ENCODE peak calls at places on chromosomes 7 and 10, in six cellular contexts. W is CD4-positive, alpha-beta T cell; G is ovary; F is adrenal gland; T is A549; H is RWPE1. O is an unnamed sample.

GRCh38 chr10:118557946-118558345 is 37.5 kb downstream of the PRLHR start:
- DNase-seq in W (no peak), F (no peak), T (no peak), H (no peak), G (no peak), O (no peak)

GRCh38 chr10:4283841-4284610 is 499.0 kb upstream of the KLF6 start:
- DNase-seq in G (peak), W (no peak), H (no peak), F (peak), T (no peak), O (no peak)

GRCh38 chr10:33234779-33235178 is 99.7 kb downstream of the NRP1 start:
- DNase-seq in G (no peak), W (no peak), F (peak), T (no peak), H (no peak), O (no peak)

GRCh38 chr7:156475666-156476065 is 164.9 kb upstream of the RNF32 start:
- DNase-seq in W (no peak), T (peak), G (no peak), H (peak), F (peak), O (no peak)

GRCh38 chr10:92405006-92405924 is 114.3 kb downstream of the MARCHF5 start:
- DNase-seq in G (no peak), W (no peak), H (no peak), F (no peak), T (no peak), O (no peak)

GRCh38 chr10:122171270-122171669 is 99.8 kb upstream of the BTBD16 start:
- DNase-seq in F (no peak), T (no peak), H (no peak), G (no peak), W (no peak), O (no peak)

GRCh38 chr7:5419523-5420107 is 4.0 kb downstream of the TNRC18 start:
- DNase-seq in F (no peak), G (peak), T (no peak), W (no peak), H (no peak), O (no peak)

GRCh38 chr10:79378647-79379511 is 31.6 kb downstream of the PPIF start:
- DNase-seq in W (no peak), G (no peak), T (no peak), F (no peak), H (no peak), O (no peak)

GRCh38 chr10:84126785-84127167 is 12.5 kb upstream of the GHITM start:
- DNase-seq in G (no peak), W (no peak), F (no peak), T (no peak), H (no peak), O (no peak)

GRCh38 chr7:55109384-55110167 is 90.8 kb downstream of the EGFR start:
- DNase-seq in W (no peak), T (no peak), H (peak), G (no peak), F (no peak), O (peak)

DNA sequence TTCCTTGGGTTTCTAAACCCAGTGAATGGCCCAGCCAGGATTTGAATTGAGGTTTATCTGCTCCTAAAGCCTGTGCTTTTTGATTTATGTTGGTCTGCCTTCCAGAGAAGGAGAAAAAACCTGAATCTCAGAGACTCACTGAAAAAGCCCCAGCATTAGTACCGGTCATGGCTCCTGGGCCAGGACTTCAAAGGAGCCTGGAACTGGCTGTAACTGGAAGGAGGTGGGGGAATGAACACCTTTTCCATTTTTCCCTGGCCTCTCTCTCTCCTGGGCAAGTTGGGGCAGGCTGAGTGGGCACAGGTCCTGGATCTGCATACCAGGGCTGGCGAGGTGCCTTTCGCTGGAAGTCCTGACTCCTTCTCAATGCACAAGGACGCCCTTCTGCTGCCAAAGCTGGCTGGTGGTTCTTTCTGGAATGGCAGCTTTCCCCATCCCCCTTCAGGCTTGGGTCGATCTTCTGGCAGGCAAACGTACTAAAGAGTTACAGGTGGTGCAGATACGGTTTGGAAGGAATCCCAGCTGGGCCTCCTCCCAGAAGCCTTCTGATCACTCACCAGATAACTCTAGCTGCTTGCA is 268.2 kb downstream of the PTEN start:
- DNase-seq in W (no peak), G (no peak), H (peak), F (peak), T (no peak), O (peak)
- H3K27ac ChIP-seq in W (no peak), G (no peak), H (peak), F (no peak), T (no peak), O (peak)

GRCh38 chr10:61963669-61964058 is 62.2 kb downstream of the ARID5B start:
- DNase-seq in T (no peak), H (no peak), G (no peak), W (no peak), F (no peak), O (no peak)
- H3K27ac ChIP-seq in T (no peak), H (no peak), G (no peak), W (no peak), F (no peak), O (no peak)

GRCh38 chr10:22087365-22087738 is 83.8 kb upstream of the DNAJC1 start:
- DNase-seq in T (no peak), W (no peak), H (no peak), F (no peak), G (no peak), O (no peak)
- H3K27ac ChIP-seq in T (no peak), W (no peak), H (no peak), F (no peak), G (no peak), O (no peak)

DNA sequence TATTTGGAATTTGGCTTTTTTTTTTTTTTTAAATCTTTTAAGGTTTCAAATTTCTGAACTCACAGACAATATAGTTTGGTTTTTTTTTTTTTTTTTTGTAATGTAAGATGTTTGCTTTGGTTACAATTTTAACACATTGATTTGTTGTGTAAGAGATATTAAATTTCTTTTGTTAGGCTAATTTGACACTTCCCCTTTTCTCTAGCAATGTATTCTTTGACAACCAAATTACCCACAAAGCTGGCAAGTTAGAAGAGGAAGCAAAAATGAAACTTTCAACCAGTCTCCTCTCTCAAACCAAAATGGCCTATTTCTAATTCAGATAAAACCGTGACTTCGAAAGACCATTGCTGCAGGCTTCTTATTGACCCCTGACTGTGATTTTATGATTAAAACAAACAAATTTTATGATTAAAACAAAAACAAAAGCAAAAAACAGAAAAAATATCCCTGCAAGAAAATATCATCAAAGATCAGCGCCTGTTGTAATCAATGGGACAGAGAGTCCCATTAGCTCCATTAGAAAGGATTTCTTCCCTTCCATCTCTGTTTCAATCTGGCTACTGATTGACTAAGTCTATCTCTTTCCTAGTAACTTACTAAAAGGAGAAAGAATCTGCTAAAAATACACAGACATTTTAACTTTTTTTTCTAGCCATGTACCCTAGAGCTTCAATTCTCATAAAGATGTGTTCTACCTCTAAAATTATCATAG is 489.2 kb downstream of the MDFIC start:
- DNase-seq in T (no peak), F (no peak), G (no peak), H (no peak), W (no peak), O (no peak)
- H3K27ac ChIP-seq in T (no peak), F (no peak), G (no peak), H (no peak), W (no peak), O (no peak)

GRCh38 chr10:50595785-50596184 is 28.0 kb downstream of the SGMS1 start:
- DNase-seq in F (no peak), H (no peak), T (no peak), G (no peak), W (no peak), O (no peak)

GRCh38 chr10:50593523-50593922 is 30.2 kb downstream of the SGMS1 start:
- DNase-seq in T (no peak), G (no peak), W (no peak), F (no peak), H (no peak), O (no peak)

GRCh38 chr10:50596456-50596855 is 27.3 kb downstream of the SGMS1 start:
- DNase-seq in F (no peak), W (no peak), H (no peak), T (no peak), G (no peak), O (no peak)

GRCh38 chr10:50594012-50594411 is 29.7 kb downstream of the SGMS1 start:
- DNase-seq in G (no peak), F (peak), T (no peak), H (no peak), W (no peak), O (no peak)

DNA sequence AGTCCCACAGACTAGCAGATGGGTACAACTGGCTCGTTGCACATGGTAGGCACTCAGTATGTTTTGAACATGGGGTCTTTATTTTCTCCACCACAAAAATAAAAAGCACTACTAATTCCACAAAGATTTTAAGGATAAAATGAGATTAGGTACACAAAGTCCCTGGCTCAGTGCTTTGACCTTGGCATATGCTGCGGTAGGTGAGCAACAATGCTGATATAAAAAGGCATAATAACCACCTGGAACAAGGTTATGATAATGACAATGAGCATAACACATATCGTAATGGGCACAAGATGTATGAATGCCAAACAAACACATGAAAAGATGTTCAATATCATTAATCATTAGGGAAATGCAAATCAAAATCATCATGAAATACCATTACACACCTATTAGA is 26.9 kb downstream of the SGMS1 start:
- DNase-seq in G (no peak), H (no peak), T (no peak), F (no peak), W (no peak), O (no peak)
- H3K27ac ChIP-seq in G (no peak), H (no peak), T (no peak), F (no peak), W (no peak), O (no peak)

DNA sequence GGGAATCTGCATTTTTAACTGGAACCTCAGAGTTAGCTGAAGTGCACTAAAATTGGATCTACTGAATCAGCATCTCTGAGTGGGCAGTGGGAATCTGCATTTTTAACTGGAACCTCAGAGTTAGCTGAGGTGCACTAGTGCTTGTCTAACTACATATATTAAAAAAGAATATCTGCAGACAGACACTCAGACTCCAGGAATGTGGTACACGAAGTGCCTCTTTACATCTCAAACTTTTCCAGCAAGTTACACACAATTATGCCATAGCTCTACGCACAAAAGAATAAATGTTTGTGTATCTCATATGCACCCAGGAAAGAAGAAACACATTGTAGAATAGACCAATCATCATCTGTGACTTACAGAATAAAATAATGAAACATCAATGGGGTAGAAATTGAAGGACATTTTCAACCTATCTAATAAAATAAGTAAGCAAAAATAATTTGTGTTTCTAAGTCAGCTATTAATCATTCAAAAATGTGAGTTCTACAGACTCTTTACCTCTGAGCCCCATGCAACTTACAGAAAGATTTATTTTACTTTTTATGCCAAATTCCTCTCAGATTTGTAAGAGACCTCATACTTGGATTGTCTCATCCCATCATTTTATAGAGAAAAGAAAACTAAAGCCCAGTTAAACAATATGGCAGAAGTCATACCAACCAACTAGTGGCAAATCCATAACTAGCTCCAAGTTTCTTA is 28.3 kb downstream of the PPP1R3A start:
- DNase-seq in F (no peak), G (no peak), W (no peak), H (no peak), T (no peak), O (no peak)
- H3K27ac ChIP-seq in F (no peak), G (no peak), W (no peak), H (no peak), T (no peak), O (no peak)

GRCh38 chr7:99386584-99387238 is 12.2 kb downstream of the ARPC1B start:
- DNase-seq in F (no peak), H (no peak), G (no peak), T (no peak), W (peak), O (no peak)

GRCh38 chr7:99384523-99384922 is 10.0 kb downstream of the ARPC1B start:
- DNase-seq in H (no peak), F (no peak), G (no peak), W (no peak), T (no peak), O (no peak)

GRCh38 chr7:99383791-99384370 is 9.4 kb downstream of the ARPC1B start:
- DNase-seq in H (no peak), W (no peak), F (no peak), T (no peak), G (no peak), O (no peak)

GRCh38 chr7:99387912-99388311 is 13.4 kb downstream of the ARPC1B start:
- DNase-seq in G (no peak), F (no peak), T (no peak), H (no peak), W (no peak), O (no peak)

DNA sequence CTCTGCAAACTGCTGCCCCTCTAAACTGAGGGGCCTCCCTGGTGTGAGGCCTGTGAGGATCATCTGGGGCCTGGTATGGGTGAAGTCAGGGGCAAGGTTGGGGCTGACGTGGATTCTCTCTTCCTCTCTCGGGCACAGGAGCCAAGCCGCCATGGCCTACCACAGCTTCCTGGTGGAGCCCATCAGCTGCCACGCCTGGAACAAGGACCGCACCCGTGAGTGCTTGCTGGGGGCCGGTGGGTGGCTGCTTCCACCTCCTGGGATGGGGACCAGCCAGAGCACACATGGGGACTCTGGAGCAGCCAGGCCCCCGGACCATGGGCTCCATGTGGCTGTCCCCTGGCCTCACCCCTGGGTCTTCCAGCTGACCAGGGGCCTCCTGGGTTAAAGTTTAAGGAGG is 11.0 kb downstream of the ARPC1B start:
- DNase-seq in T (no peak), G (no peak), W (no peak), H (no peak), F (no peak), O (no peak)
- H3K27ac ChIP-seq in T (no peak), G (no peak), W (peak), H (peak), F (no peak), O (no peak)

DNA sequence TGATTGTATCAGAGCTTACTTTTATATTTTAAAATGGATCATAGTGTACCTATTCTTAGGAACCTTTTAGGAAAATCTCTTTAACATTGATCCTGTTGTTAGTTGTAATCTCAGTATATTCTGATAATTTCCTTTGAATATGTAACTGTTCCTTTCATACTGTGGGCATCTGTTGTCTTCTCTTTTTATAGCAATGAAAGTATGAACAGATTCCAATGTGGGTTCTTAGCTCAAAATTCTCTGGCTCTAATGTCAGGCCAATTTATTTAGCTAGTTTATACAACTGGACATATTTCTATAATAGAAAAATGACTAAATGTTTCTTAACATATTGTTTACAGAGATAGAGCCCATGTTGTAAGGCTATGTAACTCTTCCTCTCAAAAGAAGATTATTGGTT is 363.1 kb downstream of the AUTS2 start:
- DNase-seq in G (no peak), T (no peak), W (no peak), F (no peak), H (no peak), O (no peak)
- H3K27ac ChIP-seq in G (no peak), T (no peak), W (no peak), F (no peak), H (no peak), O (no peak)

DNA sequence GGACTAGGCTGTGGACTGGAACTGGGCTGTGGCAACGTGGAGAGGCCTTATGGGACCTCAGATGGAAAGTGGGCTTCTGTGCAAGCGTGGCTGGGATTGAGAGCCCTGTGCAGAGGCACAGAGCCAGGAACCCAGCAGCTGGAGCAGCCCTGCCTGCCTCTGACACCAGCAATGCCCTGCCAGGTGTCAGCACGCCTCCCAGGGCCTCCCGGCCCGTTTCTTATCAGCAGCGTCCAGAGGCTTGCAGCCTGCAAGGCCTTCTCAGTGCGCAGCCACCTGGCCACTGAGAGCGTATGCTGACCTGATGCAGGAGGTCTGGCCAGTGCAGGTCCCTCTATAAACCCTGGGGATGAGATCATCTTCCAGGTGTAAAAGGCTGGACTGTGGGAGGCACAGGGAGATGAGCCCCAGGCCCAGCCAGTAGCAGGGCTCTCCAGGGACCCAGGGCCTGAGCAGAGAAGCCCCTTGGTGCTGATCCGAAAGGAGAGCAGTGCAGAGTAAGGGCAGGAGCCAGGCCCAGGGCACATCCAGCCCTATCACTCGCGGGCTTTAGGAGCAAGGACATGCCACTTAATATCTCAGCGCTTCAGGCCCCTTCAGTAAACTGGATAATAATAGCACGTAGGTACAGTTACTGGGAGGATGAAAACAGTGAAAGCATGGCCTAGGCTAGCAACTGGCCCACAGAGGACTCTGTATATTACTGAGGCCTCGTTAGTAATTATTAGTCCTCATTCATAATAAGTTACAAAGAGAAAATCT is 38.8 kb upstream of the ANTXRL start:
- DNase-seq in G (no peak), F (no peak), H (no peak), T (no peak), W (no peak), O (no peak)
- H3K27ac ChIP-seq in G (no peak), F (no peak), H (no peak), T (no peak), W (no peak), O (no peak)

DNA sequence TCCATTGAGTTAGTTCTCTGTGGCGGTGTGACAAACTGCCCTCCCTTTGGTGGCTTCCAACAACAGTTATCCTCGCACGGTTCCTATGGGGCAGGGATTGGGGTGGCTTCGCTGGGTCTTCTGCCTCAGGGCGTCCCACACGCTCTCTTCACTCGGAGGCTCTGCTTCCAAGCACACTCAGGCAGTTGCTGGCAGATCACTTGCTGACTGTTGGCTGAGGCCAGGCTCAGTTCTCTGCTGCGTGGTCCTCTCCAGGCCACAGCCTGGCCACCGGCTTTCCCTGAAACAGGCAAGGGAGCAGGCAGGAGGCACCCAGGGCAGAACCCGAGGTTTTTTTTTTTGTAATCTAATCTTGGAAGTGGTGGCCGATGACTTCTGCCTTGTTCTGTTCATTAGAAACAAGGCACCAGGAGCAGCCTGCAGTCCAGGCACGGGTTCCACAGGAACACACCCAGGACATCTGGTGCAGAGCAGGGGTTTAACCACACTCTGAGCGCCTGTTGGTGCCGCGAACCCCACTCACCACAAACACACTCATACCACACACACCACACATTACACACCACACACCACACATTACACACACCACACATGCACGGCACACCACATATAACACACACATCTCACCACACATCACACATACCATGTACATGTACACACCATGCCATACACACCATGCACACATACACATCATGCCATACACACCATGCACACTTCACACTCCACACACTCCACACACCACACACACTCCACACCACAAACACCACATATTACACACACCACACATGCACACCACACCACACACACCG is 112.2 kb downstream of the PTPN20 start:
- DNase-seq in F (no peak), H (no peak), G (no peak), T (no peak), W (no peak), O (no peak)
- H3K27ac ChIP-seq in F (no peak), H (no peak), G (no peak), T (no peak), W (no peak), O (no peak)